ENCODE peak calls at places on chromosome 14, in seven cellular contexts. U, T, Z, Q, F, S and G are unnamed samples.

GRCh38 chr14:87944987-87945604 is 47.9 kb downstream of the GALC start:
- DNase-seq in Z (no peak), F (no peak), Q (peak; percentile 49), T (peak; percentile 49), S (peak; percentile 2), U (no peak), G (peak; percentile 40)

GRCh38 chr14:89232366-89233070 is 184.5 kb downstream of the FOXN3 start:
- DNase-seq in F (no peak), T (no peak), Q (no peak), U (no peak), Z (no peak), S (no peak), G (no peak)

GRCh38 chr14:68934034-68934433 is 45.1 kb downstream of the ACTN1 start:
- DNase-seq in U (no peak), T (no peak), Z (no peak), S (no peak), F (no peak), Q (no peak), G (no peak)

GRCh38 chr14:62269204-62269603 is 507.0 kb downstream of the SNAPC1 start:
- DNase-seq in S (peak; percentile 18), F (no peak), Q (no peak), Z (no peak), T (no peak), U (no peak), G (peak; percentile 6)

GRCh38 chr14:72783741-72784140 is 110.2 kb downstream of the DPF3 start:
- DNase-seq in T (no peak), F (no peak), U (peak; percentile 13), Q (no peak), S (no peak), Z (no peak), G (no peak)

GRCh38 chr14:92493024-92493423 is 20.6 kb upstream of the RIN3 start:
- DNase-seq in Q (no peak), T (no peak), U (peak; percentile 9), Z (no peak), F (no peak), S (no peak), G (no peak)

GRCh38 chr14:76763362-76764041 is 2.2 kb downstream of the VASH1 start:
- DNase-seq in Q (no peak), T (no peak), F (no peak), Z (no peak), U (no peak), S (no peak), G (no peak)

GRCh38 chr14:100292776-100293461 is 13.3 kb downstream of the SLC25A29 start:
- DNase-seq in T (no peak), F (peak; percentile 19), S (no peak), U (no peak), Q (no peak), Z (no peak), G (no peak)

GRCh38 chr14:55747186-55747585 is 167.2 kb downstream of the KTN1 start:
- DNase-seq in T (no peak), Q (no peak), F (no peak), Z (no peak), U (no peak), S (no peak), G (no peak)

GRCh38 chr14:54901380-54902142 is 1.1 kb downstream of the GCH1 start:
- DNase-seq in Q (peak; percentile 19), Z (no peak), F (no peak), T (no peak), S (no peak), U (peak; percentile 44), G (no peak)

GRCh38 chr14:104117341-104118005 is 20.9 kb upstream of the KIF26A start:
- DNase-seq in U (peak; percentile 38), T (no peak), Z (no peak), F (no peak), S (no peak), Q (no peak), G (no peak)

GRCh38 chr14:100676089-100676685 is 50.5 kb upstream of the DLK1 start:
- DNase-seq in F (no peak), T (no peak), Q (no peak), S (peak; percentile 30), Z (no peak), U (peak; percentile 85), G (no peak)